ENCODE peak calls at places on chromosomes 13 and 19, in six cellular contexts. V is bronchial epithelial cell, O is gastrocnemius medialis, T is HCT116, N is PC-9, B is HL-60. L is an unnamed sample.
A peak's percentile ranks its signal among the peaks of the same experiment; 100 is the strongest.

GRCh38 chr13:112670118-112670517 is 19.7 kb upstream of the ATP11A start:
- DNase-seq in V (no peak), N (no peak), B (no peak), O (no peak), T (no peak), L (peak; percentile 82)

GRCh38 chr19:30131246-30131645 is 189.2 kb downstream of the URI1 start:
- DNase-seq in T (no peak), B (no peak), V (no peak), O (no peak), N (no peak), L (no peak)

GRCh38 chr13:27621116-27621365 is 651 bp upstream of the POLR1D start:
- DNase-seq in B (no peak), O (no peak), T (peak; percentile 40), N (no peak), V (no peak), L (no peak)

GRCh38 chr13:55664178-55664577 is 1476.5 kb upstream of the PRR20A start:
- DNase-seq in N (no peak), V (no peak), T (no peak), B (no peak), O (no peak), L (no peak)

GRCh38 chr19:19043481-19043880 is 10.1 kb downstream of the ARMC6 start:
- DNase-seq in T (no peak), N (no peak), O (no peak), V (no peak), B (no peak), L (no peak)

GRCh38 chr19:29448046-29448445 is 77.7 kb upstream of the VSTM2B start:
- DNase-seq in B (no peak), V (no peak), N (no peak), O (no peak), T (no peak), L (no peak)

GRCh38 chr19:31664096-31664495 is 314.9 kb upstream of the TSHZ3 start:
- DNase-seq in B (no peak), V (no peak), N (no peak), O (no peak), T (no peak), L (no peak)

GRCh38 chr13:98719527-98720250 is 32.8 kb downstream of the SLC15A1 start:
- DNase-seq in N (no peak), B (no peak), O (no peak), V (no peak), T (no peak), L (no peak)

GRCh38 chr13:112943309-112944125 is 25.5 kb upstream of the MCF2L start:
- DNase-seq in N (peak; percentile 60), T (no peak), B (peak; percentile 6), V (no peak), O (no peak), L (no peak)

GRCh38 chr13:93794197-93794885 is 567.7 kb downstream of the GPC6 start:
- DNase-seq in N (no peak), B (no peak), T (no peak), O (no peak), V (no peak), L (no peak)

DNA sequence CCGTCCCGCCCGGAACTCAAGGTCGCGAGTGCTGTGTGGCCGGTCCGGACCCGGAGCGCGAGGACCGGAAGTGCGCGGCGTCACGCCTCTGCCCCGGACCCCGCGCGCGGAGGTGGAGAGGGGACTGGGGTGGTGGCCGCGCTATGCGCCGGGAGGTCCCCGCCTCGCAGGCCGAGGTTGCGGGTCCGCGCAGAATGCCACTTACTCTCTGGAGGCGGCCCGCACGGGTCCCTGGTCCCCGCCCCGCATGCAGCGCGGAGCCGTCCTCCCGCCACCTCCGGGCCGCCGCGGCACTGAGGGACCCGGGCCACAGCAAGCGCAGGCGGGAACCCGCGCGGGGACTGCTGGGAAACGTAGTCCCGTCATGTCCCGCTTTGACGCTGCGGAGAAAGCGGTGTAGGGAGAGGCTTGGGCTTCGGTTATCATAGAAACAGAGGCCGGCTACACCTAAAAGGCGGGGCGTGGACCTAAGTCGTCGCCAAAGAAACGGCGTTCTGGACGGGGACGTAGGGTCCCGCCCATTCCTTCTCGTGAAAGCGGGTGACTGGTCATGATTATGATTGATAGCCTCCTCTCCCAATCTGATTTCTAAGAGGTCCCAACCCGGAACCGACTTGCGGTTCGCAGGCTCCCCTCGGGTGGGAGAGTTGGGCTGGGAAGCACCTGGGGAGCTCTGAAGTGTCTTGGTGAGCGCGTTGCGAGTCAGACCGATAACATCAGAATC is at the start of gene ZNF837:
- DNase-seq in V (peak; percentile 100), N (peak; percentile 96), B (peak; percentile 100), O (peak; percentile 97), T (peak; percentile 100), L (peak; percentile 99)
- TF ChIP-seq CTCF in V (no peak), N (no peak), B (no peak), O (no peak), T (no peak), L (no peak)

GRCh38 chr19:3433805-3434540 is 46.4 kb downstream of the SMIM24 start:
- DNase-seq in N (no peak), O (no peak), V (no peak), T (no peak), B (no peak), L (no peak)
- H3K4me3 ChIP-seq in N (no peak overlapping the region), O (peak overlapping the region; percentile 60), V (no peak overlapping the region), T (peak overlapping the region; percentile 57), B (no peak overlapping the region), L (peak overlapping the region; percentile 55)

GRCh38 chr19:54430306-54431254 is 15.3 kb downstream of the TTYH1 start:
- DNase-seq in B (no peak), O (no peak), T (peak; percentile 21), V (no peak), N (peak; percentile 81), L (no peak)
- TF ChIP-seq CTCF in B (no peak), O (no peak), T (no peak), V (peak; percentile 19), N (peak; percentile 64), L (peak; percentile 15)

GRCh38 chr19:53982056-53982455 is 9.4 kb upstream of the CACNG6 start:
- DNase-seq in O (no peak), B (no peak), T (no peak), N (no peak), V (no peak), L (no peak)
- H3K4me3 ChIP-seq in O (peak overlapping the region; percentile 50), B (no peak overlapping the region), T (peak overlapping the region; percentile 61), N (no peak overlapping the region), V (no peak overlapping the region), L (no peak overlapping the region)

L was measured in epithelial cell of proximal tubule.